ENCODE peak calls at places on chromosomes 3 and 15, in five cellular contexts. One of them, this sample, is unnamed.
A peak's percentile ranks its signal among the peaks of the same experiment; 100 is the strongest.

GRCh38 chr3:156978471-156978961 is 152.4 kb downstream of the LEKR1 start:
- DNase-seq in NCI-H2081: no peak
- DNase-seq in effector memory CD4-positive, alpha-beta T cell: no peak
- DNase-seq in RKO: no peak
- DNase-seq in AG08396: no peak
- DNase-seq in this sample: no peak

GRCh38 chr15:85800460-85801123 is 5.9 kb upstream of the KLHL25 start:
- DNase-seq in NCI-H2081: peak; percentile 70
- DNase-seq in effector memory CD4-positive, alpha-beta T cell: no peak
- DNase-seq in RKO: peak; percentile 70
- DNase-seq in AG08396: peak; percentile 70
- DNase-seq in this sample: peak; percentile 73

GRCh38 chr15:92034227-92034626 is 180.7 kb downstream of the SLCO3A1 start:
- DNase-seq in NCI-H2081: no peak
- DNase-seq in effector memory CD4-positive, alpha-beta T cell: no peak
- DNase-seq in RKO: no peak
- DNase-seq in AG08396: no peak
- DNase-seq in this sample: no peak

GRCh38 chr3:27357665-27358258 is 11.4 kb downstream of the NEK10 start:
- DNase-seq in NCI-H2081: peak; percentile 53
- DNase-seq in effector memory CD4-positive, alpha-beta T cell: peak; percentile 15
- DNase-seq in RKO: peak; percentile 58
- DNase-seq in AG08396: peak; percentile 40
- DNase-seq in this sample: peak; percentile 65

GRCh38 chr3:76551739-76552138 is 488.2 kb upstream of the ROBO2 start:
- DNase-seq in NCI-H2081: peak; percentile 36
- DNase-seq in effector memory CD4-positive, alpha-beta T cell: no peak
- DNase-seq in RKO: no peak
- DNase-seq in AG08396: no peak
- DNase-seq in this sample: no peak

GRCh38 chr15:47301481-47301880 is 415.8 kb upstream of the SEMA6D start:
- DNase-seq in NCI-H2081: peak; percentile 96
- DNase-seq in effector memory CD4-positive, alpha-beta T cell: no peak
- DNase-seq in RKO: no peak
- DNase-seq in AG08396: no peak
- DNase-seq in this sample: no peak

GRCh38 chr3:124747111-124747981 is 17.1 kb downstream of the UMPS start:
- DNase-seq in NCI-H2081: no peak
- DNase-seq in effector memory CD4-positive, alpha-beta T cell: no peak
- DNase-seq in RKO: no peak
- DNase-seq in AG08396: no peak
- DNase-seq in this sample: no peak

GRCh38 chr3:94082412-94082937 is 19.6 kb downstream of the NSUN3 start:
- DNase-seq in NCI-H2081: peak; percentile 80
- DNase-seq in effector memory CD4-positive, alpha-beta T cell: no peak
- DNase-seq in RKO: no peak
- DNase-seq in AG08396: no peak
- DNase-seq in this sample: no peak

GRCh38 chr3:50807266-50807665 is 132.5 kb downstream of the DOCK3 start:
- DNase-seq in NCI-H2081: no peak
- DNase-seq in effector memory CD4-positive, alpha-beta T cell: no peak
- DNase-seq in RKO: no peak
- DNase-seq in AG08396: no peak
- DNase-seq in this sample: no peak